ENCODE peak calls at places on chromosomes 16 and 17, in four cellular contexts. T is GM23248, W is prostate gland, I is IMR-90. G is an unnamed sample.

GRCh38 chr16:89723279-89724250 is 2.2 kb downstream of the ZNF276 start:
- DNase-seq in T (peak), W (no peak), I (peak), G (peak)

GRCh38 chr16:17470871-17471744 is at the start of gene XYLT1:
- DNase-seq in T (peak), W (peak), I (peak), G (no peak)

GRCh38 chr16:48409839-48410610 is 24.8 kb upstream of the SIAH1 start:
- DNase-seq in T (peak), W (no peak), I (peak), G (no peak)

GRCh38 chr17:80277751-80278671 is 17.4 kb downstream of the RNF213 start:
- DNase-seq in T (no peak), W (peak), I (no peak), G (peak)

GRCh38 chr17:33873218-33873617 is 381.9 kb upstream of the CCL2 start:
- DNase-seq in T (peak), W (no peak), I (no peak), G (no peak)

GRCh38 chr16:48231675-48232214 is 12.4 kb upstream of the LONP2 start:
- DNase-seq in T (peak), W (peak), I (peak), G (peak)

GRCh38 chr16:57372372-57373116 is at the start of gene CX3CL1:
- DNase-seq in T (peak), W (peak), I (peak), G (peak)

GRCh38 chr17:9805769-9806168 is 14.4 kb upstream of the DHRS7C start:
- DNase-seq in T (no peak), W (no peak), I (no peak), G (no peak)

GRCh38 chr16:87438611-87438985 is 46.5 kb downstream of the MAP1LC3B start:
- DNase-seq in T (no peak), W (no peak), I (no peak), G (no peak)

GRCh38 chr16:80569440-80570105 is 28.8 kb downstream of the DYNLRB2 start:
- DNase-seq in T (peak), W (no peak), I (peak), G (no peak)

GRCh38 chr16:88132836-88133506 is 181.7 kb downstream of the BANP start:
- DNase-seq in T (no peak), W (no peak), I (no peak), G (no peak)

GRCh38 chr17:41101586-41102259 is at the start of gene KRTAP4-16:
- DNase-seq in T (no peak), W (no peak), I (no peak), G (no peak)

GRCh38 chr16:29230671-29231091 is 175.8 kb downstream of the NPIPB11 start:
- DNase-seq in T (peak), W (no peak), I (peak), G (no peak)

GRCh38 chr17:50805486-50805885 is 29.9 kb upstream of the WFIKKN2 start:
- DNase-seq in T (no peak), W (no peak), I (no peak), G (no peak)

GRCh38 chr17:50204431-50204830 is 3.0 kb upstream of the COL1A1 start:
- DNase-seq in T (no peak), W (no peak), I (no peak), G (no peak)

GRCh38 chr16:71746442-71747046 is 22.0 kb upstream of the PHLPP2 start:
- DNase-seq in T (peak), W (no peak), I (peak), G (no peak)

GRCh38 chr17:41530062-41531048 is 2.2 kb upstream of the KRT19 start:
- DNase-seq in T (peak), W (no peak), I (peak), G (no peak)

GRCh38 chr16:1403036-1403435 is 11.5 kb downstream of the UNKL start:
- DNase-seq in T (no peak), W (no peak), I (no peak), G (no peak)

GRCh38 chr17:77394540-77395295 is 253.9 kb downstream of the SEC14L1 start:
- DNase-seq in T (no peak), W (peak), I (no peak), G (no peak)

GRCh38 chr17:77398274-77398673 is 257.5 kb downstream of the SEC14L1 start:
- DNase-seq in T (no peak), W (no peak), I (no peak), G (no peak)

GRCh38 chr17:77395609-77396008 is 254.8 kb downstream of the SEC14L1 start:
- DNase-seq in T (no peak), W (no peak), I (no peak), G (no peak)

GRCh38 chr17:77393867-77394539 is 253.2 kb downstream of the SEC14L1 start:
- DNase-seq in T (no peak), W (no peak), I (no peak), G (no peak)

DNA sequence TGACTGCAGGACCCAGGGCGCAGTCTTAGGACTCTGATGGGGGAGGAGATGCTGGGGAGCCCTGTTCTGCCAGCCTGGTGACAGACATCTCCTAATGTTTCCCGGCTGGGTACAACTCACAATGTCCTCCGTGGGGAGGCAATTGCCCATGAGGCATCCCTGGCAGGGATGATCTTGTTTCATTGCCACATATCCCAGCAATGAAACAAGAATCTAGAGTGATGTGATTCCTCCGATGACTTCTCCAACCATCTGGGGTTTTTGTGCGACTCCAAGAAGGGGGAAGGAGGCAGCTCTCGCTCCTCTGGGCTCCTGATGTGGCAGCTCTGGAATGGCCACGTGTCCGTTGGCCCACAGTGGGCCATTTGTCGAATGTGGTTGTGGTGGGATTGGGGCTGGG is 255.8 kb downstream of the SEC14L1 start:
- DNase-seq in T (peak), W (no peak), I (no peak), G (no peak)
- H3K27ac ChIP-seq in T (peak), W (peak), I (peak), G (no peak)

GRCh38 chr16:53622315-53622714 is 81.3 kb downstream of the RPGRIP1L start:
- DNase-seq in T (no peak), W (no peak), I (no peak), G (no peak)
- H3K27ac ChIP-seq in T (no peak), W (no peak), I (no peak), G (no peak)

GRCh38 chr17:73227379-73227778 is 34.3 kb downstream of the CPSF4L start:
- DNase-seq in T (no peak), W (no peak), I (no peak), G (no peak)
- H3K27ac ChIP-seq in T (peak), W (no peak), I (peak), G (no peak)

GRCh38 chr17:52744179-52744578 is 585.7 kb upstream of the CA10 start:
- DNase-seq in T (no peak), W (no peak), I (no peak), G (no peak)

GRCh38 chr17:52737071-52737470 is 578.6 kb upstream of the CA10 start:
- DNase-seq in T (no peak), W (no peak), I (no peak), G (no peak)

GRCh38 chr17:52740006-52740405 is 581.5 kb upstream of the CA10 start:
- DNase-seq in T (no peak), W (no peak), I (no peak), G (no peak)
- H3K27ac ChIP-seq in T (no peak), W (no peak), I (no peak), G (no peak)

G was measured in substantia nigra.